ENCODE peak calls at places on chromosomes 6 and 20, in seven cellular contexts. H is breast epithelium, J is A549, I is ovary, V is endothelial cell of umbilical vein, Q is body of pancreas, O is IMR-90. M is an unnamed sample.

GRCh38 chr20:63736893-63737689 is 627 bp downstream of the LIME1 start:
- DNase-seq in H (no peak), J (no peak), I (peak), V (no peak), Q (no peak), O (no peak), M (no peak)

GRCh38 chr6:45351667-45352066 is 23.5 kb downstream of the RUNX2 start:
- DNase-seq in H (no peak), J (no peak), I (no peak), V (no peak), Q (no peak), O (no peak), M (no peak)

GRCh38 chr6:36912583-36912982 is 26.8 kb downstream of the C6orf89 start:
- DNase-seq in H (no peak), J (no peak), I (no peak), V (no peak), Q (no peak), O (peak), M (no peak)

GRCh38 chr6:81451787-81452186 is 300.7 kb downstream of the TENT5A start:
- DNase-seq in H (no peak), J (peak), I (peak), V (peak), Q (no peak), O (peak), M (no peak)

GRCh38 chr20:12737497-12737896 is 271.3 kb upstream of the SPTLC3 start:
- DNase-seq in H (no peak), J (no peak), I (no peak), V (no peak), Q (no peak), O (no peak), M (no peak)

GRCh38 chr6:23349521-23350147 is 776.4 kb upstream of the NRSN1 start:
- DNase-seq in H (no peak), J (peak), I (no peak), V (peak), Q (no peak), O (peak), M (no peak)

GRCh38 chr6:43584892-43585570 is 9.0 kb downstream of the POLH start:
- DNase-seq in H (no peak), J (no peak), I (no peak), V (no peak), Q (no peak), O (peak), M (no peak)

GRCh38 chr6:100283288-100283687 is 181.4 kb downstream of the SIM1 start:
- DNase-seq in H (no peak), J (peak), I (no peak), V (no peak), Q (no peak), O (peak), M (no peak)

GRCh38 chr20:14989891-14990290 is 652.5 kb upstream of the FLRT3 start:
- DNase-seq in H (no peak), J (no peak), I (no peak), V (no peak), Q (no peak), O (no peak), M (no peak)

GRCh38 chr6:7338031-7338430 is 25.0 kb upstream of the SSR1 start:
- DNase-seq in H (no peak), J (no peak), I (no peak), V (no peak), Q (no peak), O (no peak), M (no peak)

GRCh38 chr6:66558189-66558588 is 851.2 kb upstream of the EYS start:
- DNase-seq in H (no peak), J (no peak), I (no peak), V (no peak), Q (no peak), O (no peak), M (no peak)

GRCh38 chr6:13014551-13015378 is 298.2 kb downstream of the PHACTR1 start:
- DNase-seq in H (no peak), J (no peak), I (no peak), V (no peak), Q (peak), O (no peak), M (peak)

GRCh38 chr20:37193821-37194220 is 14.5 kb upstream of the MROH8 start:
- DNase-seq in H (no peak), J (no peak), I (no peak), V (no peak), Q (peak), O (no peak), M (no peak)

GRCh38 chr6:105794263-105794662 is 291.9 kb upstream of the PRDM1 start:
- DNase-seq in H (peak), J (peak), I (peak), V (no peak), Q (peak), O (no peak), M (peak)

GRCh38 chr20:61797200-61797599 is 268.5 kb downstream of the TAF4 start:
- DNase-seq in H (no peak), J (no peak), I (no peak), V (no peak), Q (no peak), O (no peak), M (no peak)

GRCh38 chr6:156687875-156688549 is 89.2 kb upstream of the ARID1B start:
- DNase-seq in H (no peak), J (no peak), I (peak), V (peak), Q (peak), O (peak), M (no peak)

GRCh38 chr6:90187437-90188049 is 109.1 kb downstream of the BACH2 start:
- DNase-seq in H (no peak), J (no peak), I (no peak), V (no peak), Q (no peak), O (no peak), M (no peak)

GRCh38 chr6:123829302-123829953 is 25.8 kb downstream of the NKAIN2 start:
- DNase-seq in H (no peak), J (no peak), I (no peak), V (peak), Q (no peak), O (peak), M (no peak)

GRCh38 chr20:37881601-37882343 is 21.2 kb upstream of the VSTM2L start:
- DNase-seq in H (no peak), J (no peak), I (no peak), V (no peak), Q (no peak), O (no peak), M (no peak)

GRCh38 chr6:13315896-13316295 is 12.4 kb downstream of the TBC1D7 start:
- DNase-seq in H (no peak), J (no peak), I (no peak), V (no peak), Q (no peak), O (no peak), M (no peak)

GRCh38 chr6:100657678-100658330 is 193.1 kb upstream of the SIM1 start:
- DNase-seq in H (no peak), J (no peak), I (no peak), V (peak), Q (no peak), O (peak), M (no peak)

GRCh38 chr20:50728486-50728980 is 2.8 kb upstream of the PARD6B start:
- DNase-seq in H (peak), J (no peak), I (no peak), V (no peak), Q (peak), O (no peak), M (no peak)

GRCh38 chr20:19074828-19075516 is 137.5 kb upstream of the SLC24A3 start:
- DNase-seq in H (peak), J (no peak), I (no peak), V (no peak), Q (no peak), O (no peak), M (no peak)

GRCh38 chr6:167044696-167045095 is 45.5 kb downstream of the CEP43 start:
- DNase-seq in H (no peak), J (no peak), I (no peak), V (no peak), Q (no peak), O (peak), M (no peak)

GRCh38 chr20:36311854-36312723 is 6.0 kb downstream of the DLGAP4 start:
- DNase-seq in H (no peak), J (no peak), I (no peak), V (no peak), Q (no peak), O (no peak), M (no peak)

GRCh38 chr6:113969888-113970807 is 800 bp downstream of the HDAC2 start:
- DNase-seq in H (no peak), J (no peak), I (peak), V (peak), Q (peak), O (peak), M (peak)
- TF ChIP-seq POLR2A in H (no peak), J (no peak), I (no peak), V (no peak), Q (peak), O (no peak), M (no peak)

GRCh38 chr6:41443616-41444525 is 102.3 kb upstream of the FOXP4 start:
- DNase-seq in H (no peak), J (no peak), I (peak), V (no peak), Q (no peak), O (no peak), M (peak)
- H3K4me3 ChIP-seq in H (peak), J (no peak), I (peak), V (no peak), Q (no peak), O (no peak), M (peak)

GRCh38 chr20:11266571-11266970 is 592.8 kb upstream of the JAG1 start:
- DNase-seq in H (no peak), J (no peak), I (no peak), V (peak), Q (no peak), O (peak), M (peak)
- H3K27ac ChIP-seq in H (no peak), J (peak), I (no peak), V (peak), Q (no peak), O (no peak), M (no peak)

DNA sequence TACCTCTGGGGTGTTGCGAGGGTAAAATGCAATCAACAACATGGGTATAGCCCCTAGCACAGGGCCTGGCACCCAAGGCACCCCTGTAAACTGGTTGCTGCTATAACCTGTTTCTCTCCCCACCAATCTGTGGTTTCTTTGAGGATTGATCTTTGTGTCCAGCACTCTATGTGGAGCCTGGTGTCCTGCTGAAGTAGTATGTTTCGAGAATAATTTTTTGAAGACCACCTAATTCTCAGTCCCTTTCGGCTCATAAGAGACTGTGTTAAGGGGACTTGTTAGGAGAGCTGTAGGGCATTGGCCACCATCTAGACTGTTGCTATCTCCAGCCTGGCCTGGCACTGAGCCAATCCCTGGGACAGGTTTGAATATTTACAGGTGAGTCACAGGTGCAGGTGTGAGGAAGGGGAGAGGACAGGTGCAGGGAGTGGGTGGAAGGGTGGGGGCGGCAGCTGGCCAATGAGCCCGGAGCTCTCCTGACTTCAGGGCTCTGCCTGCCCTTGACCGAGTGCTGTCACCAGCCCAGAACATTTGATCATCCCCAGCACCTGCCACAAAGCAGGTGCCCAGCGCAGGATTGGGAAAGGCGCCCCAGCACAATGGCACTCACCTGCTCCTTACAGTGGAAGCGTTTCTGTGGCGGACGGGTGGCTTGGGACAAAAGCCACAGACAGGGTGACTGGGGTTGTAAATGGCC is 8.1 kb upstream of the C20orf144 start:
- DNase-seq in H (peak), J (no peak), I (peak), V (no peak), Q (peak), O (no peak), M (no peak)
- TF ChIP-seq POLR2A in H (no peak), J (no peak), I (no peak), V (no peak), Q (peak), O (no peak), M (no peak)

GRCh38 chr20:49345538-49345937 is 67.7 kb upstream of the ZNFX1 start:
- DNase-seq in H (peak), J (no peak), I (no peak), V (no peak), Q (peak), O (peak), M (peak)

GRCh38 chr20:49344140-49344539 is 66.3 kb upstream of the ZNFX1 start:
- DNase-seq in H (no peak), J (no peak), I (no peak), V (no peak), Q (no peak), O (no peak), M (no peak)

GRCh38 chr20:49346682-49347081 is 68.8 kb upstream of the ZNFX1 start:
- DNase-seq in H (no peak), J (no peak), I (no peak), V (no peak), Q (no peak), O (no peak), M (no peak)

GRCh38 chr20:49343246-49343645 is 65.4 kb upstream of the ZNFX1 start:
- DNase-seq in H (no peak), J (no peak), I (no peak), V (no peak), Q (no peak), O (no peak), M (no peak)

DNA sequence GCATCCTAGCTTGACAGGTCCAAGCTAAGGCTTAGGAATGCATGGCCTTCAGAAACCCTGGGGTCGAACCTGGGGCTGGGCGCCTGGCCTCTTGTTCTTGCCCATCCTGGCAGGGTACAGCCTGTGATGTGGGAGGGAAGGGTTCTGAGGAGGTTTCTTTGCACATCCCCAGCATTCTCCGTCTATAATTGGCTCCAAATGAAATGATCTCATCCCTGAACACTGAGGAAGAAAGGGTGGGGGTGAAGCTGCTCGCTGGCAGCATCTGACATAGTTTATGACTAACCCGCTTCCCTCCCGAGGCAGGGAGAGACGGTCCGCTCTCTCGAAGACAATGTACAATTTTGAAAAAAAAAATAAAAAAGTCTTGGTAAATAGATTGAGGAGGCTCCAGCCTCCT is 67.1 kb upstream of the ZNFX1 start:
- DNase-seq in H (peak), J (peak), I (peak), V (peak), Q (peak), O (peak), M (no peak)
- H3K4me3 ChIP-seq in H (peak), J (peak), I (no peak), V (no peak), Q (no peak), O (no peak), M (no peak)

DNA sequence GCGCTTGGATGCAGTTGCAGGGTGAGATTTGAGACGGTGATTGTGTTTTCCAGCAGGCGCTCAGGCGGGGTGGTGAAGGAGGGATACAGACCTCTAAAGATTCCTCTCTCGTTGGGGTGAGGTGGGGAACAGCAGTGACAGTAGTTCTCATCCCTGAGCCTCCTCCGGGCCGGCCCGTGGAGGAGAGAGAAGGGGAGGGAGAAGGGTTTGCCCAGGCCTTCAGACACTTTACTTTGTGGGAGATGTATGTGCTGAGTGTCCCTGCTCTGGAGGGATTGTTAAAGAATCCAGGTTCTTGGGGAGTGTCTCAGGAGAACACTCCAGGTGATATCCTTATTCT is 41.0 kb downstream of the PSMB9 start:
- DNase-seq in H (no peak), J (no peak), I (no peak), V (no peak), Q (no peak), O (no peak), M (no peak)
- H3K27ac ChIP-seq in H (peak), J (peak), I (peak), V (no peak), Q (peak), O (peak), M (peak)

GRCh38 chr6:33250731-33251130 is 20.9 kb downstream of the VPS52 start:
- DNase-seq in H (no peak), J (no peak), I (no peak), V (no peak), Q (no peak), O (no peak), M (no peak)

GRCh38 chr6:33247977-33248642 is 23.6 kb downstream of the VPS52 start:
- DNase-seq in H (peak), J (peak), I (peak), V (peak), Q (peak), O (peak), M (peak)

GRCh38 chr6:33248643-33248931 is 23.1 kb downstream of the VPS52 start:
- DNase-seq in H (no peak), J (no peak), I (no peak), V (no peak), Q (no peak), O (no peak), M (no peak)

GRCh38 chr6:33249732-33250625 is 21.7 kb downstream of the VPS52 start:
- DNase-seq in H (no peak), J (no peak), I (peak), V (peak), Q (peak), O (peak), M (peak)

GRCh38 chr6:33248932-33249731 is 22.5 kb downstream of the VPS52 start:
- DNase-seq in H (peak), J (peak), I (peak), V (peak), Q (peak), O (peak), M (peak)
- TF ChIP-seq POLR2A in H (peak), J (peak), I (peak), V (peak), Q (peak), O (peak), M (peak)

DNA sequence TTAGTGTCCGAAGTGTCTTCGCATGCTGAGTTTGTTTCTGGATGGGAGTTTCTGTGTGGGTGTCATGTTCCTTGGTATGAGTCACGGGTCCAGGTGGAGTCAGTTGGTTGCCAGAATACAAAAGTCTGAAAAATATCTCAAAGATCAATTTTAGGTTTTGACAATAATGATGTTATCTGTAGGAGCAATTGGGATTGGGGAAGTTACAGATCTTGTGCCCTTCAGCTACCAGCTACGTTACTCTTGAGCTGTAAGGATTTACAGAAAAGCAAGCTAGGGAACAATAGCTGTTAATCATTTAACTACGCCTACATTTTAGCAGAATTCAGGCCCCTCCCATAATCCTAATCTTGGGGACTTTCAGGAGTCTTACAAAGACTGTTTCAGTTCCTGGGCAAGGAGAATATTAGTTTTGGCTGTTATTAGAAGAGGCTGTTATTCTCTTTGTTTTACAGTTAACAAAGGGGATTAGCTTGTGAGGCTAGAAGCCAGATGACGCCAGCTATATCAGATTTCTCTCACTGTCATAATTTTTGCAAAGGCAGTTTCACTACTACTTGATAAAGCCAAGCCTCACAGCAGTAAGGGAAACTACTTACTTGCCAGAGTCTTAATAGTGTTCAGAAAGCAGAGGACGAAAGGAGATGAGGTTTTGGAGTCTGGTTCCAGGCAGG is 15.4 kb upstream of the SLC22A16 start:
- DNase-seq in H (no peak), J (no peak), I (no peak), V (no peak), Q (no peak), O (peak), M (no peak)
- H3K4me3 ChIP-seq in H (peak), J (no peak), I (no peak), V (no peak), Q (no peak), O (no peak), M (no peak)

DNA sequence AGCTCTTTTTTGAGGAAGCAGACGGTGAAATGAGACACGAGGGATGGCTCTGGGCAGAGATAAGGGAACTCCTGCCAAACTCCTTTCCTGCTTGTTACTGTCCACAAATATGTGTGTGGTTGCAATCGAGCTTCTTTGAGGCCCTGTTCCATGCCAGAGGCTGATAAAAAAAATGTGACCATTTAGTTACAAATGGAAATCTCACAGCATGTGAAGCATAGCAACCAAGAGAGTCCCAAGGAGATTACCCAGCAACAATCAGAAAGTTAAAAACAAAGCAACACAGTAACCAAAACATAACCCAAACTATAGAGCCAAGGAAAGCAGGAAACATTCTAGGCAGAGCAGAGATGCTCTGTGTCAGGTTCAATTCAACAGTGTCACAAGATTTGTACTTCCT is 35.4 kb upstream of the HMGN3 start:
- DNase-seq in H (peak), J (no peak), I (no peak), V (peak), Q (no peak), O (peak), M (no peak)
- H3K27ac ChIP-seq in H (peak), J (no peak), I (no peak), V (no peak), Q (no peak), O (no peak), M (no peak)